ENCODE peak calls at places on chromosomes 11 and 22, in four cellular contexts. N is upper lobe of right lung, W is breast epithelium, G is psoas muscle. O is an unnamed sample.

GRCh38 chr11:48043111-48043997 is 63.0 kb downstream of the PTPRJ start:
- DNase-seq in N (no peak), W (no peak), G (no peak), O (no peak)

GRCh38 chr11:8545698-8546366 is 48.2 kb downstream of the STK33 start:
- DNase-seq in G (no peak), N (no peak), W (no peak), O (no peak)

GRCh38 chr11:74002832-74003231 is 6.1 kb downstream of the UCP3 start:
- DNase-seq in G (no peak), W (no peak), N (no peak), O (no peak)

GRCh38 chr11:61890536-61891330 is 612 bp downstream of the FADS3 start:
- DNase-seq in W (peak; percentile 30), N (peak; percentile 78), G (peak; percentile 85), O (peak; percentile 71)

GRCh38 chr22:47102648-47103047 is 340.2 kb downstream of the TBC1D22A start:
- DNase-seq in W (no peak), N (no peak), G (no peak), O (no peak)

GRCh38 chr11:20369816-20370215 is 6.3 kb downstream of the HTATIP2 start:
- DNase-seq in N (no peak), G (no peak), W (no peak), O (no peak)

GRCh38 chr11:67051945-67052488 is 4.6 kb upstream of the RHOD start:
- DNase-seq in G (no peak), N (no peak), W (no peak), O (no peak)

GRCh38 chr11:67290801-67291200 is 1.7 kb downstream of the ANKRD13D start:
- DNase-seq in G (peak; percentile 66), N (peak; percentile 55), W (no peak), O (no peak)

GRCh38 chr11:71551711-71552110 is 3.5 kb downstream of the KRTAP5-9 start:
- DNase-seq in W (no peak), G (no peak), N (no peak), O (no peak)

GRCh38 chr11:13109616-13110015 is 100.5 kb downstream of the RASSF10 start:
- DNase-seq in N (no peak), G (no peak), W (no peak), O (no peak)

GRCh38 chr22:17371446-17371845 is 2.2 kb downstream of the CECR2 start:
- DNase-seq in G (no peak), W (no peak), N (no peak), O (no peak)

GRCh38 chr11:121246021-121246768 is 46.4 kb upstream of the SC5D start:
- DNase-seq in W (no peak), N (no peak), G (no peak), O (no peak)

GRCh38 chr22:28381427-28382167 is 298.0 kb downstream of the TTC28 start:
- DNase-seq in W (no peak), G (no peak), N (no peak), O (no peak)

GRCh38 chr11:105357146-105357545 is 217.6 kb upstream of the CARD18 start:
- DNase-seq in N (no peak), W (no peak), G (no peak), O (no peak)

GRCh38 chr22:33848251-33848650 is 72.0 kb downstream of the LARGE1 start:
- DNase-seq in W (no peak), G (no peak), N (no peak), O (no peak)

GRCh38 chr11:123628936-123629683 is 25.3 kb downstream of the SCN3B start:
- DNase-seq in N (no peak), W (peak; percentile 20), G (peak; percentile 64), O (no peak)

GRCh38 chr11:57802411-57802810 is 40.8 kb downstream of the CTNND1 start:
- DNase-seq in G (no peak), W (no peak), N (no peak), O (no peak)

GRCh38 chr11:45658292-45658991 is 7.0 kb downstream of the CHST1 start:
- DNase-seq in W (no peak), N (peak; percentile 73), G (peak; percentile 75), O (peak; percentile 18)

GRCh38 chr11:83779876-83780275 is 493.7 kb upstream of the CCDC90B start:
- DNase-seq in W (no peak), G (no peak), N (no peak), O (no peak)

GRCh38 chr11:69963533-69964246 is 114.4 kb upstream of the ANO1 start:
- DNase-seq in N (no peak), W (no peak), G (no peak), O (no peak)

GRCh38 chr11:69962152-69962551 is 116.0 kb upstream of the ANO1 start:
- DNase-seq in N (no peak), G (no peak), W (no peak), O (no peak)

GRCh38 chr11:69959461-69959860 is 118.7 kb upstream of the ANO1 start:
- DNase-seq in G (no peak), W (no peak), N (no peak), O (peak; percentile 46)

GRCh38 chr11:69964247-69964643 is 113.9 kb upstream of the ANO1 start:
- DNase-seq in G (no peak), N (no peak), W (no peak), O (no peak)

GRCh38 chr11:69961738-69962137 is 116.4 kb upstream of the ANO1 start:
- DNase-seq in N (no peak), W (no peak), G (no peak), O (no peak)
- H3K4me1 ChIP-seq in N (no peaks in the 10 kb centered on the region), W (no peaks in the 10 kb centered on the region), G (no peaks in the 10 kb centered on the region), O (no peaks in the 10 kb centered on the region)

DNA sequence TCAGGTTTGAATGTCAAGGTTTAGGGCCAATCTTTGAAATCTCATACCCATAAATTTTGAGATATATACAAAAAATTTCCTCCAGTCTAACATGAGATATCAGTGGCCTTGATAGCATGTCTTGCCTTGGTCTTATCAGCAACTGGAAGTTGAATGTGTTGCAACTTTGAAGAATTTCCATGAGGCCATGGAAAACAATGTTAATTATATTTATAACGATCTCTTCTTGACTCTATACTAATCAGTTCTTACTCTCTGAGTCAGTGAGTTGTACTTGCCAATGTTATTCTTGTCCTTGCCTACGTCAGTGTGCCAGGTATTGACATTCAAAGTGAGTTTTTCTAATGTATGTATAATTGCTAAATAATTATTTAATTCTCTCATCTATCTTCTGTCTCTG is 535.1 kb downstream of the KCNA4 start:
- DNase-seq in N (no peak), G (no peak), W (no peak), O (no peak)
- H3K4me1 ChIP-seq in N (no peaks in the 10 kb centered on the region), G (no peaks in the 10 kb centered on the region), W (no peaks in the 10 kb centered on the region), O (no peaks in the 10 kb centered on the region)

GRCh38 chr22:23057331-23057730 is 13.0 kb upstream of the GNAZ start:
- DNase-seq in N (no peak), W (no peak), G (no peak), O (peak; percentile 15)

GRCh38 chr22:23053912-23054530 is 16.3 kb upstream of the GNAZ start:
- DNase-seq in W (no peak), N (peak; percentile 43), G (no peak), O (peak; percentile 39)

GRCh38 chr22:23054531-23055257 is 15.6 kb upstream of the GNAZ start:
- DNase-seq in W (no peak), N (peak; percentile 36), G (no peak), O (peak; percentile 31)

GRCh38 chr22:23055448-23056179 is 14.7 kb upstream of the GNAZ start:
- DNase-seq in G (no peak), N (no peak), W (no peak), O (no peak)

DNA sequence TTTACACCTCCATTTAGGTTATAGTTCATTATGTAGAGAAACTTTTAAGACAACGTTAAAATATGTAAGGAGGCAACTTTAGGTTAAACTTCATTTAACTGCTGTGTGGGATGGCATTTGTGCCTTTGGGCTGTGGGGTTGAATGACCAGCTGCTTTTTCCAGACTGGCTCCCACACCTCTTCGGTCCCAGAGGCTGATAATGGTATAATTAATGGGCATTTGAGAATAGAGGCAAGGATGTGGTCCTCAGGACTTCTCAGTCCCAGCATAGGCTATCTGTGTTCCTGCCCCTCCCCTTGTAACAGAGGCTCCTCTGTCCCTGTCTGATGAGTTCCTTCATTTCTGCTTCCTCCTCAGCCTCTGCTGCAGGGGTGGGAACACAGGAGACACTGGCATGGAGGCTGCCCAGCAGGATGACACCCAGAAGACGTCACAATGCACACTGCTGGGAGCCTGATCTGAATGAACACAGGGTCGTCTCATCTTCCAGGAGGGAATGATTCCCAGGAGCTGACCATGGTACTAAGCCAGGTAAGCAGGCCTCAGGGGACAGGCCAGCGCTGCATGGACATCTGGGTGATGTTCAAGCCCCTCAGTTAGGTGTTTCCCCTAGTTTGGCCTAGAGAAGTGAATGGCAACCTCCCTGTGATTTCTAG is 17.1 kb upstream of the GNAZ start:
- DNase-seq in N (peak; percentile 27), W (no peak), G (no peak), O (peak; percentile 27)
- H3K4me1 ChIP-seq in N (no peaks in the 10 kb centered on the region), W (no peaks in the 10 kb centered on the region), G (no peaks in the 10 kb centered on the region), O (no peaks in the 10 kb centered on the region)

GRCh38 chr11:106467486-106467885 is 390.0 kb downstream of the AASDHPPT start:
- DNase-seq in W (no peak), N (no peak), G (no peak), O (no peak)

GRCh38 chr11:106468531-106468930 is 391.1 kb downstream of the AASDHPPT start:
- DNase-seq in N (no peak), G (no peak), W (no peak), O (no peak)

GRCh38 chr11:106468091-106468490 is 390.6 kb downstream of the AASDHPPT start:
- DNase-seq in G (no peak), N (no peak), W (no peak), O (no peak)

GRCh38 chr11:106471273-106471672 is 393.8 kb downstream of the AASDHPPT start:
- DNase-seq in N (no peak), G (no peak), W (no peak), O (no peak)

DNA sequence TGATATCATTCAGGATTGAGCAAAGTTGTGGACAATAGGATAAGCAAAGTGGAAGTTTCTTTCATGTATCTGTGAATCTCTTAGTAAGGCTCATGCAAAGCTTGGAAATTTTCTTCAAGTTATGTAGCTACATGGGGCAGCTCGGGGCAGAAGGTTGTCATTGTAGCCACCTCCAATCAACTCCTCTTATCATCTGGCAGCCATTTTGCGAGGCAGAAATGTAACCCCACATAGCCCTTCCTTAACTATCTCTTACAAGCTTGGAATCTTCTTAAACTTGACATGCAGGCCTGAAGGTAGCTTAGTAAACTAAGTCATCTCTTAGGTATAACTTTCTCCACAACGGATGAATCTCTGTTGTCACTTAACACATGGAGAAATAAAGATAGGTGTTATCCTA is 392.8 kb downstream of the AASDHPPT start:
- DNase-seq in N (no peak), G (no peak), W (no peak), O (no peak)
- H3K4me1 ChIP-seq in N (peaks cover 3% of the 10 kb centered on the region), G (no peaks in the 10 kb centered on the region), W (no peaks in the 10 kb centered on the region), O (peaks cover 20% of the 10 kb centered on the region)

DNA sequence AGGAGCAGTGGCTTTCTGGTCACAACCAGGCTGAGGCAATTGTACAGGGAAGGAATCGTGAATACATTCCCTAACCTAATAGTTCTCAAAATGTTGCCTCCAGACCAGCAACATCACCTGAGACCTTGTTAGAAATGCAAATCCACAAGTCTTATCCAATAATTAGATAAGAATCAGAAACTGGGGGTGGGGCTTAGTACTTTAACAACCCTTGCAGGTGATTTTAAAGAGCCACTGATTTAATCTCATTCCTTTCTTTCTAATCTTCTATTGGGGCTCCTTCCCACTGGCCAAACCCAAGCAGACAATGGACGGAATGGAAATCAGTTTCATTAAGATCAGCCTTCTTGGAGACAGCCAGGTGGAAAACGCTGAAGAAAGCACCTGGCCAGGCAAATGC is 142.4 kb upstream of the DDI1 start:
- DNase-seq in W (no peak), G (no peak), N (no peak), O (no peak)
- H3K4me1 ChIP-seq in W (no peaks in the 10 kb centered on the region), G (no peaks in the 10 kb centered on the region), N (no peaks in the 10 kb centered on the region), O (no peaks in the 10 kb centered on the region)